ENCODE peak calls at places on chromosomes 7 and 10, in seven cellular contexts. T, B, X, P, R, H and A are unnamed samples.

GRCh38 chr7:84364708-84365107 is 170.1 kb upstream of the SEMA3A start:
- DNase-seq in P (peak), R (no peak), T (no peak), H (no peak), X (no peak), B (peak), A (no peak)

GRCh38 chr7:44240983-44241510 is 40.3 kb downstream of the YKT6 start:
- DNase-seq in P (peak), B (no peak), H (peak), R (peak), X (peak), T (peak), A (peak)

GRCh38 chr7:42945821-42946615 is 13.8 kb downstream of the MRPL32 start:
- DNase-seq in X (no peak), T (no peak), H (no peak), B (no peak), R (no peak), P (no peak), A (no peak)

GRCh38 chr7:4566714-4567113 is 115.4 kb upstream of the FOXK1 start:
- DNase-seq in X (no peak), T (no peak), R (no peak), B (no peak), H (no peak), P (no peak), A (no peak)

GRCh38 chr7:44320794-44321371 is 4.5 kb downstream of the CAMK2B start:
- DNase-seq in T (no peak), R (peak), P (peak), B (no peak), H (no peak), X (no peak), A (no peak)

GRCh38 chr10:26829810-26830515 is 30.8 kb downstream of the ABI1 start:
- DNase-seq in X (no peak), H (no peak), P (no peak), B (no peak), R (no peak), T (no peak), A (no peak)

GRCh38 chr7:90720970-90721768 is 125.0 kb downstream of the CDK14 start:
- DNase-seq in X (peak), T (peak), R (peak), H (no peak), B (no peak), P (peak), A (peak)

GRCh38 chr10:110354322-110354766 is 49.6 kb upstream of the SMNDC1 start:
- DNase-seq in T (peak), R (peak), H (peak), P (peak), X (peak), B (no peak), A (peak)

GRCh38 chr7:93914581-93915066 is 6.9 kb upstream of the GNG11 start:
- DNase-seq in T (no peak), R (no peak), H (no peak), X (no peak), B (no peak), P (no peak), A (peak)